ENCODE peak calls at places on chromosomes 16 and 17, in seven cellular contexts. E, D, O, I, R, U and S are unnamed samples.

GRCh38 chr17:2724783-2725164 is 13.2 kb upstream of the CLUH start:
- DNase-seq in E (no peak), D (peak; percentile 50), O (no peak), I (peak; percentile 15), R (no peak), U (peak; percentile 54), S (peak; percentile 68)

GRCh38 chr16:17836868-17837602 is 366.3 kb upstream of the XYLT1 start:
- DNase-seq in E (no peak), D (no peak), O (no peak), I (no peak), R (peak; percentile 98), U (no peak), S (no peak)

GRCh38 chr17:18144261-18144660 is 35.7 kb downstream of the MYO15A start:
- DNase-seq in E (no peak), D (no peak), O (no peak), I (no peak), R (no peak), U (no peak), S (no peak)

GRCh38 chr16:55437627-55438026 is 41.4 kb upstream of the MMP2 start:
- DNase-seq in E (no peak), D (no peak), O (no peak), I (no peak), R (peak; percentile 0), U (no peak), S (no peak)

GRCh38 chr17:75881678-75882454 is 3.5 kb upstream of the TRIM47 start:
- DNase-seq in E (no peak), D (no peak), O (no peak), I (no peak), R (no peak), U (no peak), S (no peak)

GRCh38 chr17:77369544-77369971 is 228.8 kb downstream of the SEC14L1 start:
- DNase-seq in E (no peak), D (no peak), O (no peak), I (no peak), R (no peak), U (no peak), S (no peak)

GRCh38 chr17:74080936-74081335 is 122.5 kb upstream of the RPL38 start:
- DNase-seq in E (no peak), D (no peak), O (no peak), I (no peak), R (no peak), U (no peak), S (no peak)

GRCh38 chr17:63928172-63928666 is 3.9 kb downstream of the CD79B start:
- DNase-seq in E (no peak), D (no peak), O (no peak), I (no peak), R (no peak), U (no peak), S (no peak)

GRCh38 chr17:7019839-7020519 is 2.9 kb upstream of the BCL6B start:
- DNase-seq in E (no peak), D (no peak), O (no peak), I (no peak), R (no peak), U (no peak), S (peak; percentile 60)

GRCh38 chr16:59263980-59264379 is 529.9 kb upstream of the GOT2 start:
- DNase-seq in E (no peak), D (no peak), O (no peak), I (no peak), R (no peak), U (no peak), S (no peak)

GRCh38 chr17:27445971-27446370 is 10.3 kb upstream of the KSR1 start:
- DNase-seq in E (no peak), D (no peak), O (no peak), I (no peak), R (no peak), U (no peak), S (no peak)

GRCh38 chr16:87202346-87202745 is 114.8 kb downstream of the C16orf95 start:
- DNase-seq in E (no peak), D (no peak), O (no peak), I (no peak), R (no peak), U (no peak), S (no peak)

GRCh38 chr17:75271233-75271954 is 363 bp upstream of the MIF4GD start:
- DNase-seq in E (peak; percentile 15), D (peak; percentile 91), O (peak; percentile 58), I (peak; percentile 78), R (no peak), U (peak; percentile 91), S (peak; percentile 97)

GRCh38 chr16:88754912-88755744 is 29.9 kb downstream of the PIEZO1 start:
- DNase-seq in E (no peak), D (no peak), O (no peak), I (no peak), R (no peak), U (no peak), S (no peak)

GRCh38 chr17:71380535-71380934 is 740.3 kb upstream of the SOX9 start:
- DNase-seq in E (no peak), D (no peak), O (no peak), I (no peak), R (no peak), U (no peak), S (no peak)

GRCh38 chr17:34485999-34486398 is 93.4 kb upstream of the TMEM132E start:
- DNase-seq in E (no peak), D (no peak), O (no peak), I (no peak), R (no peak), U (no peak), S (no peak)

GRCh38 chr17:67531291-67531690 is 154.2 kb downstream of the PITPNC1 start:
- DNase-seq in E (no peak), D (no peak), O (no peak), I (no peak), R (no peak), U (no peak), S (no peak)

GRCh38 chr16:84423416-84423837 is 55.1 kb downstream of the ATP2C2 start:
- DNase-seq in E (no peak), D (no peak), O (no peak), I (no peak), R (no peak), U (no peak), S (no peak)

GRCh38 chr17:82041139-82041814 is 3.8 kb upstream of the DCXR start:
- DNase-seq in E (no peak), D (no peak), O (no peak), I (no peak), R (no peak), U (no peak), S (no peak)

GRCh38 chr17:41792835-41793748 is 6.6 kb upstream of the JUP start:
- DNase-seq in E (no peak), D (no peak), O (no peak), I (no peak), R (no peak), U (peak; percentile 22), S (no peak)

GRCh38 chr16:2296662-2297505 is 29.0 kb upstream of the RNPS1 start:
- DNase-seq in E (no peak), D (no peak), O (no peak), I (no peak), R (peak; percentile 1), U (peak; percentile 37), S (no peak)

GRCh38 chr16:86505899-86506864 is 4.1 kb upstream of the FOXF1 start:
- DNase-seq in E (no peak), D (no peak), O (no peak), I (no peak), R (no peak), U (no peak), S (no peak)

GRCh38 chr17:43671075-43671692 is 9.5 kb upstream of the MEOX1 start:
- DNase-seq in E (no peak), D (no peak), O (no peak), I (no peak), R (peak; percentile 67), U (no peak), S (no peak)

GRCh38 chr17:18026408-18026776 is 12.6 kb downstream of the ATPAF2 start:
- DNase-seq in E (no peak), D (no peak), O (no peak), I (no peak), R (peak; percentile 52), U (peak; percentile 26), S (no peak)

GRCh38 chr16:54602666-54603065 is 316.1 kb upstream of the IRX3 start:
- DNase-seq in E (no peak), D (no peak), O (no peak), I (no peak), R (no peak), U (no peak), S (no peak)

GRCh38 chr16:85491798-85492616 is 121.1 kb upstream of the GSE1 start:
- DNase-seq in E (no peak), D (no peak), O (no peak), I (no peak), R (no peak), U (no peak), S (peak; percentile 57)

GRCh38 chr16:23729503-23730424 is 16.7 kb upstream of the ERN2 start:
- DNase-seq in E (no peak), D (no peak), O (no peak), I (no peak), R (peak; percentile 36), U (no peak), S (no peak)

GRCh38 chr16:31073073-31073822 is 792 bp downstream of the ZNF668 start:
- DNase-seq in E (peak; percentile 33), D (peak; percentile 86), O (peak; percentile 95), I (peak; percentile 86), R (peak; percentile 66), U (peak; percentile 93), S (peak; percentile 92)

GRCh38 chr17:4980644-4981216 is 6.7 kb downstream of the CAMTA2 start:
- DNase-seq in E (peak; percentile 48), D (no peak), O (no peak), I (no peak), R (no peak), U (peak; percentile 40), S (peak; percentile 53)